ENCODE peak calls at places on chromosome X, in seven cellular contexts. J is RWPE2, B is tibial artery, K is glomerular endothelial cell, Y is fibroblast of lung, Q is heart left ventricle, H is fibroblast of the aortic adventitia. V is an unnamed sample.

GRCh38 chrX:139058831-139059495 is 347.4 kb upstream of the FGF13 start:
- DNase-seq in J (no peak), Q (no peak), Y (no peak), B (no peak), H (peak; percentile 72), K (no peak), V (no peak)

GRCh38 chrX:132388371-132388770 is 100.5 kb downstream of the MBNL3 start:
- DNase-seq in Q (no peak), B (no peak), K (no peak), H (no peak), Y (no peak), J (no peak), V (no peak)

GRCh38 chrX:8639949-8640348 is 92.0 kb downstream of the ANOS1 start:
- DNase-seq in J (no peak), Q (no peak), H (no peak), B (no peak), Y (no peak), K (no peak), V (no peak)

GRCh38 chrX:69126642-69127041 is 38.6 kb downstream of the PJA1 start:
- DNase-seq in B (no peak), J (no peak), Y (no peak), Q (no peak), K (no peak), H (no peak), V (no peak)

GRCh38 chrX:14235004-14235403 is 205.3 kb upstream of the GEMIN8 start:
- DNase-seq in K (no peak), J (no peak), Y (no peak), H (no peak), Q (no peak), B (no peak), V (no peak)

GRCh38 chrX:69069876-69070275 is 95.4 kb downstream of the PJA1 start:
- DNase-seq in H (no peak), K (no peak), Y (no peak), B (no peak), J (no peak), Q (no peak), V (no peak)

GRCh38 chrX:13377537-13377936 is 57.7 kb upstream of the ATXN3L start:
- DNase-seq in B (no peak), K (no peak), Q (peak; percentile 46), Y (peak; percentile 89), H (peak; percentile 92), J (no peak), V (no peak)

GRCh38 chrX:19593684-19594083 is 78.4 kb upstream of the MAP3K15 start:
- DNase-seq in Y (peak; percentile 71), Q (no peak), B (no peak), J (no peak), K (no peak), H (peak; percentile 65), V (no peak)

GRCh38 chrX:130637591-130637990 is 235.8 kb downstream of the RBMX2 start:
- DNase-seq in K (no peak), B (no peak), J (no peak), Q (no peak), H (peak; percentile 31), Y (peak; percentile 31), V (no peak)

GRCh38 chrX:75522565-75523411 is at the start of gene ZDHHC15:
- DNase-seq in B (peak; percentile 63), J (no peak), Q (peak; percentile 72), Y (peak; percentile 18), K (no peak), H (no peak), V (peak; percentile 59)

GRCh38 chrX:129842510-129843208 is 1.0 kb downstream of the ZDHHC9 start:
- DNase-seq in J (no peak), Y (peak; percentile 35), H (peak; percentile 58), Q (peak; percentile 26), B (peak; percentile 24), K (no peak), V (no peak)

GRCh38 chrX:113868169-113868568 is 715.7 kb upstream of the HTR2C start:
- DNase-seq in H (no peak), J (no peak), K (no peak), Y (no peak), Q (no peak), B (no peak), V (no peak)

GRCh38 chrX:13491061-13491460 is 78.3 kb upstream of the EGFL6 start:
- DNase-seq in Y (no peak), H (no peak), B (no peak), Q (no peak), K (no peak), J (no peak), V (no peak)

GRCh38 chrX:151419748-151420147 is 22.7 kb downstream of the VMA21 start:
- DNase-seq in J (no peak), K (no peak), Q (no peak), H (no peak), B (no peak), Y (no peak), V (no peak)

GRCh38 chrX:120125444-120125843 is 9.7 kb upstream of the RHOXF1 start:
- DNase-seq in B (no peak), Y (peak; percentile 8), J (no peak), Q (no peak), H (peak; percentile 10), K (no peak), V (no peak)

GRCh38 chrX:149762696-149763614 is 10.9 kb upstream of the HSFX1 start:
- DNase-seq in J (no peak), K (no peak), Q (no peak), Y (no peak), H (no peak), B (no peak), V (peak; percentile 52)

GRCh38 chrX:29746326-29746725 is 469.0 kb upstream of the MAGEB2 start:
- DNase-seq in Q (no peak), Y (peak; percentile 11), K (no peak), H (peak; percentile 63), B (no peak), J (no peak), V (no peak)

GRCh38 chrX:72094894-72095293 is 36.8 kb downstream of the RTL5 start:
- DNase-seq in Q (peak; percentile 55), Y (peak; percentile 18), K (peak; percentile 57), H (peak; percentile 37), B (no peak), J (no peak), V (no peak)

GRCh38 chrX:15336023-15336413 is 695 bp upstream of the PIGA start:
- DNase-seq in J (no peak), Q (no peak), K (no peak), B (no peak), H (peak; percentile 70), Y (peak; percentile 52), V (no peak)

GRCh38 chrX:94454159-94454558 is 780.2 kb downstream of the FAM133A start:
- DNase-seq in Q (no peak), Y (no peak), J (no peak), K (no peak), H (no peak), B (no peak), V (no peak)

GRCh38 chrX:154002215-154002719 is 17.4 kb downstream of the IRAK1 start:
- DNase-seq in K (no peak), Q (peak; percentile 50), B (peak; percentile 31), H (peak; percentile 75), Y (peak; percentile 48), J (no peak), V (no peak)

GRCh38 chrX:107562482-107562881 is 65.8 kb upstream of the PRPS1 start:
- DNase-seq in K (no peak), H (peak; percentile 87), J (no peak), Q (no peak), Y (peak; percentile 30), B (no peak), V (no peak)

GRCh38 chrX:85627363-85627762 is 247.9 kb upstream of the POF1B start:
- DNase-seq in K (no peak), J (no peak), Y (no peak), Q (no peak), B (no peak), H (peak; percentile 2), V (no peak)

GRCh38 chrX:150616863-150617198 is 48.4 kb downstream of the MTM1 start:
- DNase-seq in B (no peak), H (peak; percentile 4), J (no peak), K (no peak), Q (no peak), Y (no peak), V (no peak)

GRCh38 chrX:112043997-112044396 is 38.6 kb downstream of the TRPC5 start:
- DNase-seq in Q (no peak), K (no peak), B (no peak), Y (no peak), J (no peak), H (no peak), V (no peak)

GRCh38 chrX:101260435-101260834 is 30.7 kb downstream of the TAF7L start:
- DNase-seq in H (peak; percentile 9), J (no peak), Y (peak; percentile 4), K (no peak), Q (no peak), B (no peak), V (no peak)

GRCh38 chrX:130716822-130717405 is 186.1 kb downstream of the ENOX2 start:
- DNase-seq in H (peak; percentile 44), J (no peak), K (no peak), Q (no peak), Y (no peak), B (no peak), V (no peak)

GRCh38 chrX:154352012-154352401 is 22.4 kb downstream of the FLNA start:
- DNase-seq in Y (no peak), H (no peak), J (no peak), Q (no peak), K (no peak), B (no peak), V (no peak)

V was measured in right atrium auricular region.